ENCODE peak calls at places on chromosomes 5 and 9, in seven cellular contexts. Y is H1, K is SK-N-SH, M is K562, A is Panc1, C is HepG2, U is GM12878. L is an unnamed sample.

GRCh38 chr5:118545050-118545449 is 443.3 kb downstream of the DTWD2 start:
- DNase-seq in Y (no peak), K (no peak), M (no peak), A (no peak), C (no peak), U (no peak), L (no peak)

GRCh38 chr9:90961375-90961774 is 159.8 kb downstream of the SYK start:
- DNase-seq in Y (no peak), K (no peak), M (no peak), A (no peak), C (no peak), U (no peak), L (no peak)

GRCh38 chr5:179294891-179295777 is 50.1 kb downstream of the ADAMTS2 start:
- DNase-seq in Y (no peak), K (peak), M (no peak), A (no peak), C (no peak), U (no peak), L (no peak)

GRCh38 chr9:38641985-38642864 is 21.8 kb upstream of the ANKRD18A start:
- DNase-seq in Y (peak), K (peak), M (peak), A (no peak), C (peak), U (no peak), L (peak)

GRCh38 chr5:115087951-115088350 is 81.8 kb downstream of the TRIM36 start:
- DNase-seq in Y (no peak), K (no peak), M (no peak), A (no peak), C (no peak), U (no peak), L (no peak)

GRCh38 chr5:175517824-175518450 is 39.6 kb downstream of the SFXN1 start:
- DNase-seq in Y (no peak), K (no peak), M (peak), A (no peak), C (no peak), U (no peak), L (peak)

GRCh38 chr5:83133797-83134196 is 56.5 kb downstream of the XRCC4 start:
- DNase-seq in Y (no peak), K (no peak), M (no peak), A (no peak), C (no peak), U (no peak), L (no peak)

GRCh38 chr5:136073714-136074113 is 44.9 kb downstream of the TGFBI start:
- DNase-seq in Y (peak), K (no peak), M (no peak), A (no peak), C (no peak), U (no peak), L (no peak)

GRCh38 chr9:95980262-95981125 is 105.0 kb downstream of the ERCC6L2 start:
- DNase-seq in Y (no peak), K (no peak), M (no peak), A (no peak), C (no peak), U (no peak), L (no peak)

GRCh38 chr5:64497390-64497789 is 8.4 kb upstream of the RGS7BP start:
- DNase-seq in Y (no peak), K (no peak), M (no peak), A (no peak), C (no peak), U (no peak), L (no peak)

GRCh38 chr5:163571755-163572154 is 66.3 kb downstream of the MAT2B start:
- DNase-seq in Y (no peak), K (peak), M (no peak), A (no peak), C (no peak), U (no peak), L (no peak)

GRCh38 chr9:130635721-130636647 is 28.4 kb upstream of the PRDM12 start:
- DNase-seq in Y (no peak), K (no peak), M (no peak), A (no peak), C (no peak), U (no peak), L (no peak)

GRCh38 chr9:138098116-138098907 is 220.7 kb downstream of the CACNA1B start:
- DNase-seq in Y (no peak), K (peak), M (no peak), A (no peak), C (no peak), U (no peak), L (no peak)

GRCh38 chr9:124133752-124134151 is 122.2 kb downstream of the LHX2 start:
- DNase-seq in Y (no peak), K (no peak), M (peak), A (no peak), C (peak), U (no peak), L (no peak)

GRCh38 chr5:54195701-54196100 is 114.7 kb downstream of the ARL15 start:
- DNase-seq in Y (no peak), K (no peak), M (no peak), A (no peak), C (no peak), U (no peak), L (no peak)

GRCh38 chr5:157559301-157559700 is 16.3 kb downstream of the ADAM19 start:
- DNase-seq in Y (no peak), K (no peak), M (no peak), A (no peak), C (no peak), U (no peak), L (no peak)

GRCh38 chr5:177388521-177389052 is 4.4 kb downstream of the SLC34A1 start:
- DNase-seq in Y (no peak), K (no peak), M (no peak), A (no peak), C (no peak), U (no peak), L (no peak)

GRCh38 chr5:50447228-50447627 is 6.1 kb upstream of the EMB start:
- DNase-seq in Y (no peak), K (no peak), M (no peak), A (no peak), C (no peak), U (no peak), L (no peak)

GRCh38 chr5:168218746-168219145 is 72.7 kb upstream of the WWC1 start:
- DNase-seq in Y (no peak), K (no peak), M (no peak), A (no peak), C (no peak), U (no peak), L (no peak)

GRCh38 chr5:172541119-172541763 is 86.9 kb upstream of the SH3PXD2B start:
- DNase-seq in Y (peak), K (peak), M (peak), A (no peak), C (no peak), U (no peak), L (no peak)

GRCh38 chr9:120931278-120932085 is 4.9 kb upstream of the TRAF1 start:
- DNase-seq in Y (no peak), K (no peak), M (no peak), A (peak), C (no peak), U (peak), L (no peak)

GRCh38 chr5:139251281-139251687 is 42.3 kb upstream of the MATR3 start:
- DNase-seq in Y (no peak), K (no peak), M (peak), A (no peak), C (no peak), U (peak), L (no peak)

GRCh38 chr5:146962801-146963355 is 84.3 kb upstream of the PPP2R2B start:
- DNase-seq in Y (no peak), K (no peak), M (peak), A (no peak), C (no peak), U (no peak), L (no peak)

GRCh38 chr5:88825782-88826110 is 57.2 kb downstream of the MEF2C start:
- DNase-seq in Y (no peak), K (no peak), M (peak), A (no peak), C (no peak), U (no peak), L (no peak)

GRCh38 chr5:88829053-88829452 is 53.9 kb downstream of the MEF2C start:
- DNase-seq in Y (no peak), K (no peak), M (peak), A (no peak), C (no peak), U (no peak), L (no peak)

GRCh38 chr5:88824892-88825781 is 57.8 kb downstream of the MEF2C start:
- DNase-seq in Y (no peak), K (no peak), M (no peak), A (no peak), C (no peak), U (no peak), L (no peak)

GRCh38 chr5:88827997-88828396 is 55.0 kb downstream of the MEF2C start:
- DNase-seq in Y (no peak), K (no peak), M (no peak), A (no peak), C (no peak), U (no peak), L (no peak)

GRCh38 chr5:88826959-88827585 is 55.9 kb downstream of the MEF2C start:
- DNase-seq in Y (no peak), K (no peak), M (peak), A (no peak), C (no peak), U (peak), L (peak)
- TF ChIP-seq SIN3A in Y (no peak), K (no peak), M (no peak), A (no peak), C (no peak), U (no peak), L (peak)

DNA sequence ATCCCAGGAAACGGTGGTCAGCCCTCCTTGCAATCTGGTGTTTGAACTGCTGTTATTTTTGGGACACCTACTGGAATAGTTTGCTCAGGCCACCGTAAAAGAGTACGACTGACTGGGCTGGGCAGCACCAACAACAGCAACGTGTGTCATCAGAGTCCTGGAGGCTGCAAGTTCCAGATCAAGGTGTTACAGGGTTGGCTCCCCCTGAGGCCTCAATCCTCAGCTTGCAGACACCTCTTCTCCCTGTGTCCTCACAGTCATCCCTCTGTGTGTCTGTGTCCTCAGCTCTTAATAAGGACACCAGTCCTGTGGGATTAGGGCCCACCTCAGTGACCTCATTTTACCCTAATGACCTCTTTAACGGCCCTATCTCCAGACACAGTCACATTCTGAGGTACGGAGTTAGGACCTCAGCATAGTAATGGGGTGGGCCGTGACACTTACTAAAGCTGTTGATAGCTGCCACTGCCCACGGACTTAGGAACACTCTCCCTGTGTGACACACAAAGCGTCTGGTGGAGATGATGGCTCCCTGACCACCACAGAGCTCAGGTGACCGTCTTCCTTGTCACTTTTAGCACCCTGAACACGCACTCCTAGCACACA is 16.8 kb downstream of the GLT6D1 start:
- DNase-seq in Y (no peak), K (no peak), M (no peak), A (no peak), C (no peak), U (no peak), L (no peak)
- TF ChIP-seq SIN3A in Y (no peak), K (no peak), M (no peak), A (no peak), C (no peak), U (no peak), L (no peak)

DNA sequence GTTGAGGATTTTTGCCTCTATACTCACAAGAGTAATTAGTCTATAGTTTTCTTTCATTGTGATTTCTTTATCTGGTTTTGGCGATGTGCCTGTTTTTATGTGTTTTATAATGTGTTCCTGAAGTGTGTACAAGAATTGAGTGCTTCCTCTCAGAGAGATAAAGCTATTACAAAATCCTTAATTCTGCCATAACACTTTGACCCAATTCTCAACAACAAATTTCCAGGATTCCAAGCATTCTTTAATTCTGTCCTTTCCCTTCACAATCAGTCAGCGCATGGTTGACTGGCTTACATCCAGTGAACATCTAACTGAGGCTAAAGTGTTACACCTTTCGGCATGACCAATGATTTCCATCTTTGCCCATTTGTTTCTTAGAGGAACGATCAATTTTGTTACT is 282.9 kb upstream of the MVB12B start:
- DNase-seq in Y (no peak), K (no peak), M (no peak), A (no peak), C (no peak), U (no peak), L (no peak)
- TF ChIP-seq SIN3A in Y (no peak), K (no peak), M (no peak), A (no peak), C (no peak), U (no peak), L (no peak)

DNA sequence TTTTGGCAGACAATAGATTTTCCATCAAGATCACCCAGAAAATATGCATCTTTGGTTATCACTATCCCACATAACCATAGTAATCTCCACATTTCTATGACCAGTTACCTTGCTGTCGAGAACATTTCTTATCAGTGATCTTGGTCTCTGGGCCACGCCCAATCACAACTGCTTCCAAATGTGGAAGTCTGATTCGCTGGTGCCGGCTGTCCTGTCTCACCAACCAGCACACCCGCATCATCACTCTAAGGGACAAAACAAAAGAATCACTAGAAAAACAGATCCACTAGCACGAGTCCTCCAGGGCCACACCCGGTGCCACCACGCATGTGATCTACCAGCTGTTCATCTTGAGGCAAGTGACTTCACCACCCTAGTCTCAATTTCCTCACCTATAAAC is 11.8 kb downstream of the APTX start:
- DNase-seq in Y (no peak), K (no peak), M (peak), A (no peak), C (no peak), U (no peak), L (no peak)
- TF ChIP-seq SIN3A in Y (no peak), K (no peak), M (no peak), A (no peak), C (no peak), U (no peak), L (no peak)

GRCh38 chr5:56549096-56549886 is 266.1 kb upstream of the MAP3K1 start:
- DNase-seq in Y (no peak), K (no peak), M (no peak), A (no peak), C (no peak), U (no peak), L (no peak)
- TF ChIP-seq SIN3A in Y (no peak), K (no peak), M (no peak), A (no peak), C (no peak), U (no peak), L (no peak)

DNA sequence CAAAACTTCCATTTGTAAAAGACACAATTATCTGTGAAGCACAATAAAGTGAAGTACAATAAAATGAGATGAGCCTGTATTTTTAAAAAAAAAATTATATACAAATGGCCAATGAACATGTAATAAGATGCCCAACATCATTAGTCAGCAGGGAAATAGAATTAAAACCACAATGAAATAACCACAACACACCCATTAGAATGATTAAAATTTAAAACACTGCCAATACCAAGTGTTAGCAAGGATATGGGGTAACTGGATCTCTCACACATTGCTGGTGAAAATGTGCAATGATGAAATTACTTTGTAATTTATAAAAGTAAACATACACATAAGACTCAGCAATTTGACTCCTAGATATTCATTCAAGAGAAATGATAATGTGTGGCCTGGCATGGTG is 62.8 kb downstream of the SHOC1 start:
- DNase-seq in Y (no peak), K (no peak), M (no peak), A (no peak), C (no peak), U (no peak), L (no peak)
- TF ChIP-seq SIN3A in Y (no peak), K (no peak), M (no peak), A (no peak), C (no peak), U (no peak), L (no peak)

DNA sequence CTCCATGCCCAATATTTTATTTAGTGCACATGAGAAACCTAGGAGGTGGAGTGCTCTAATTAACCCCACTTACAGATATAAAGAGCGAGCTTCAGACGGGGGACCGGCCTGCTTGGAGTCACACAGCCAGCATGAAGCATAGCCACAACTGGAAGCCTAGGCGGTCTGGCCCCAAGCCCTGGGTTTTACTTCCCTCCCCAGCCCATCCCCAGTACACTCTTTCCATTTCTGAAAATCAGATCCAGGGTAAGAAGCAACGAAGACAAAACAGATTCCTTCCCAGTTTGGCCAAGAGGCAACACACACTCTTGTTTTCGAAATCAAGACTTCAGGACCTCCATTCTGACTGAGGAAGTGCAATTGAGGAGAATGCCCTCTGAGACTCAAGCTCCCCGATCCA is 27.1 kb downstream of the KCNMB1 start:
- DNase-seq in Y (no peak), K (no peak), M (no peak), A (no peak), C (no peak), U (no peak), L (no peak)
- TF ChIP-seq SIN3A in Y (no peak), K (no peak), M (no peak), A (no peak), C (no peak), U (no peak), L (no peak)

GRCh38 chr9:14660721-14661120 is 32.5 kb downstream of the ZDHHC21 start:
- DNase-seq in Y (no peak), K (no peak), M (no peak), A (no peak), C (no peak), U (no peak), L (no peak)

GRCh38 chr9:14662060-14662453 is 31.2 kb downstream of the ZDHHC21 start:
- DNase-seq in Y (no peak), K (no peak), M (no peak), A (no peak), C (no peak), U (no peak), L (no peak)

DNA sequence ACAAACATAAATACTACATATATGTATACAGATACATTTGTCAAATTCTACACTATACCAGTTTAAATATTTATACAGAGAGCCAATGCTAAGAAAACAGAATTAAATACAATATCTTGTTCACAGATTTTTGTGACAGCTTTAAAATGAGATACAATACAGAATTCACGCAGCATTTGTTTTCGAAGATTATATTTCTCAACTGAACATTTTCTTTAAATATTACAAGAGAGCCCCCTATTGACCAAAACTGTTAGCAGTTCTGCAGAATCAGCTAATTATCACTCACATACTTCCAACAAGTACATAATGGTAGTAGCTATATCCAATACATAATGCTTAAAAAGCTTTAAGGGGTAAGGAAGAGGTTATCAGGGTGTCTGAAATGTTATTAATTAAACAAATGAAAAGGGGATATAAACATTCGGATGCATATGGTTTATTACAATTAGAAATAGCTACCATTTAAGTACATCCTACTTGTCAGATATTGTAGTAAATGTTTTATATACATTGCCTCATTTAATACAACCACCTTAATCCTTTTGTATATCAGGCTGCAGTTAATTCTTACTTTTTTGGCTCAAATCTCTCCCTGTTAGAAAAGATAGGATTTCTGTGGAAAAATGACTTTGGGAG is 31.7 kb downstream of the ZDHHC21 start:
- DNase-seq in Y (no peak), K (peak), M (peak), A (no peak), C (peak), U (no peak), L (no peak)
- TF ChIP-seq SIN3A in Y (no peak), K (no peak), M (no peak), A (no peak), C (no peak), U (no peak), L (no peak)